ENCODE peak calls at places on chromosomes 4 and X, in six cellular contexts. Y is GM23248; R is CD8-positive, alpha-beta T cell; S is SJSA1; I is ascending aorta; C is breast epithelium. G is an unnamed sample. For H3K9me3, the result is how much of the 10 kb centered on the place peaks cover.

GRCh38 chr4:87204559-87204958 is 15.9 kb downstream of the KLHL8 start:
- DNase-seq in C (no peak), R (no peak), I (no peak), S (no peak), Y (no peak), G (no peak)

GRCh38 chr4:186643501-186644315 is 79.9 kb downstream of the FAT1 start:
- DNase-seq in R (no peak), Y (peak), S (no peak), I (no peak), C (no peak), G (no peak)

GRCh38 chr4:111960241-111960667 is 185.0 kb upstream of the FAM241A start:
- DNase-seq in I (no peak), S (no peak), C (no peak), Y (peak), R (no peak), G (no peak)

GRCh38 chr4:72842323-72842722 is 227.2 kb downstream of the COX18 start:
- DNase-seq in I (no peak), Y (peak), S (no peak), R (no peak), C (no peak), G (no peak)

GRCh38 chr4:5908836-5909235 is 15.9 kb upstream of the CRMP1 start:
- DNase-seq in I (no peak), Y (no peak), R (no peak), C (no peak), S (no peak), G (no peak)

GRCh38 chrX:50471390-50471789 is 765 bp upstream of the DGKK start:
- DNase-seq in C (no peak), I (no peak), R (no peak), S (no peak), Y (no peak), G (no peak)

GRCh38 chr4:6771229-6771671 is 11.3 kb upstream of the KIAA0232 start:
- DNase-seq in I (peak), S (no peak), Y (peak), R (no peak), C (peak), G (no peak)

GRCh38 chrX:31679861-31680260 is 608.0 kb upstream of the FTHL17 start:
- DNase-seq in I (no peak), C (no peak), S (no peak), Y (no peak), R (no peak), G (no peak)

GRCh38 chr4:86482851-86483490 is 111.1 kb upstream of the PTPN13 start:
- DNase-seq in C (no peak), S (no peak), I (no peak), Y (peak), R (no peak), G (no peak)

DNA sequence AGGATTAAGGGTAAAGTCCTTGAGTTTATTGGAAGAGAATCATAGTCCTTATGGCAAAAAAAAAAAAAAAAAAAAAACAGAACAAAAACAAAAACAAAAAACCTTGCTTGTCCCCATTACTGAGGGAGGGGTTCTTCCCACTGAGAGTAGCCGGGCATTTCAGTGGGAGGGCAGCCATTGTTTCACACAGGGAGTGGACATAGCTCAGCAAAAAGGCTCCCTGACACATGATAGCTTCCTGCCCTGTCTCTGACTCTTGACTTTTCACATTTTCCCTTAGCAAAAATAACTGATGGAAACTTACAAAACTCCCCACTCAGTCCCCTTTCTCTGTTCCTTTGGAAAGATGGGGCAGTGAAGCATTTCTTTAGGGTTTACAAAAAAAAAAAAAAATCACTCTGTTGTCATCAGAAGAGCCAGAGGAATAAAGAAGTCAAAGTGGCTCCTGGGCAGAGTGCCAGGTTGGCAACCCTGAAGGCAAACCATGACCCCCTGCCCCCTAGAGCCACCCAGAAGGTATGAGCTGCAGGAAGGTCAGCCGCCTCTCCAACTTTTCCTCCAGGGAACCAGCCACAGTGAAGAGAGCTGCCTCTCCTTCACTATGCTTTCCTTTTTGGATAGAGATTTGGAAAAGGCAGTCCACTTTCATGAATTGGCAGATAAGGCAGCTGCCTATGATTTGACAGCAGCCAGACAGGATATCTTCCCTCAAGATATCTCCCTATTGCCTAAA is 170.6 kb downstream of the KDR start:
- DNase-seq in Y (no peak), I (no peak), S (no peak), R (no peak), C (no peak), G (no peak)
- H3K9me3 ChIP-seq in Y (under half), I (under half), S (under half), R (under half), C (under half), G (under half)

DNA sequence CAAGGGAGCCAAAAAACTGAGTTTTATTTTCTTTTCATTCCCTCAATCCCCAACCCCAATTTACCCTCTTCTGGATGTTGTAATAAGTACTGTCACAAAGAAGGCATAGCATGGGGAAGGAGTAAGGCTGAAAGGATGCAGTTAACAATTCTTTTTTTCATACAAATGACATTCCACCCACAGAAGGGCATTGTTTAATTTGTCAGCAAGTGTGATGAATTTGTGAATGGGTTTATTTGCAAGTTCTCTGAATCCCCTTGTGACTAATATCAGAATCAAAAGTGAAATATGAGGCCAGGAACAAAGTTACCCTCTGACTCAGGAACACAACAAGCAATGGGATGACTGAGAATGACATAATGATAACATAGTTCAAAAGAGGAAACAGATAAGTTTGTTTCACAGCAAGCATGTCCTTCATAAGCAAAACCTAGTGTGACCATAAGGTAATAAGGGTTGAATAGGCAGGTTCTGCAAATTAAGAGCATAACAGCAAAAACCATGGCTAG is 2.1 kb downstream of the GEMIN8 start:
- DNase-seq in Y (peak), C (no peak), R (no peak), S (no peak), I (no peak), G (no peak)
- H3K4me3 ChIP-seq in Y (peak), C (no peak), R (no peak), S (no peak), I (no peak), G (no peak)

DNA sequence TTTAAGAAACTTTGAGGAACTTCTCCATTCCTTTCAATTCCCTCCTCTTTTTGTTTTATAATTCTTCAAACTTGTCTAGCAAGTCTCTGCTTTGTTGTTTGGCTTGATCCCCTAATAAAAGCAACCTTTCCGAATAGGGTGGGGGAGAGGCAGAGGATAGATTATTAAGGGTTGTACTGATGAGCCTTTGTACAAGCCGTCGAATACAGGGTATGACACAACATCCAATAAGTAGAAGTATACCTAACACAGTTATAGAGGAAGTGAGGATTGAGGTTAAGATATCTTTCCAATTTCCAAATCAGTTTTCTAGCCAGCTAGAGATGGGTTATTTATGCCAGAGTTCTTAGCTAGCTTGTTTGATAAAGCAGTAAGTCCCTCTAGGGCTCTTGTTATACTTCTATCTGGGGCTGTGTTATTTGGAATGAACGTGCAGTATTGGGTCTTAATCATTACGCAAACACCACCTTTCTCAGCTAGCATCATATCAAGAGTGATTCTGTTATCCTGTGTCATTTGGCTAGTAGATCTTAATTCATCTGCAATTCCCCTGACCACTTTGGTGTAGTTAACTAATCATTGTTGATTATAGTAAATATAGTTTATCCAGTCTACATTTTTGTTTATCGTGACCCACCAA is 18.5 kb downstream of the METAP1 start:
- DNase-seq in Y (no peak), R (no peak), C (no peak), S (no peak), I (no peak), G (no peak)
- H3K9me3 ChIP-seq in Y (under half), R (under half), C (under half), S (under half), I (under half), G (under half)

DNA sequence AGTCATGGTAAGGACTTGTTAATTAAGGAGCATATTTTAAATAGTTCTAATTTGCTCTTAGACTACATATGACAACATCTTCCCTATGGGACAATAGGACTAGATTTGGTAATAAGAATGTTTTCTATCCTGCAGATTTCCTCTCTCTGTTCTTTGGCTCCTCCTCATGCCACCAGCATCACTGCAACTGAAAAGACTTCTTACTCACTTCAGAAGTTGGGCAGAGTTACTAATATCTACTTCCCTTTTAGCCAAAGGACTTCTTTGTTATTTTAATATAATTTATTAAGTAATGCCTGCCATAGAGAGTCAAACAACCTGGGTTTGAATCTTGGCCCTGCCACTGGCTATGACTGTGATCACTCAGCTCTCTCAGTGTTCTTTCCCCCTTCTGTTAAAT is 16.4 kb downstream of the MMAA start:
- DNase-seq in I (no peak), Y (peak), C (no peak), R (no peak), S (no peak), G (no peak)
- H3K4me3 ChIP-seq in I (no peak), Y (no peak), C (no peak), R (no peak), S (no peak), G (no peak)

GRCh38 chrX:44935172-44935571 is 62.2 kb downstream of the KDM6A start:
- DNase-seq in S (no peak), I (no peak), C (no peak), R (no peak), Y (no peak), G (no peak)
- H3K9me3 ChIP-seq in S (under half), I (under half), C (under half), R (under half), Y (under half), G (under half)

GRCh38 chr4:38868055-38868965 is 704 bp downstream of the FAM114A1 start:
- DNase-seq in Y (peak), R (no peak), S (peak), C (peak), I (peak), G (no peak)

GRCh38 chr4:38871593-38871992 is 4.0 kb downstream of the FAM114A1 start:
- DNase-seq in I (no peak), S (no peak), R (no peak), C (no peak), Y (peak), G (no peak)

GRCh38 chr4:38867478-38868054 is at the start of gene FAM114A1:
- DNase-seq in Y (peak), R (no peak), I (peak), C (peak), S (peak), G (no peak)

GRCh38 chr4:38870098-38870850 is 2.7 kb downstream of the FAM114A1 start:
- DNase-seq in R (no peak), C (no peak), S (no peak), Y (peak), I (peak), G (no peak)

GRCh38 chr4:38869511-38869910 is 1.9 kb downstream of the FAM114A1 start:
- DNase-seq in C (no peak), I (no peak), R (no peak), S (no peak), Y (peak), G (no peak)
- H3K4me3 ChIP-seq in C (no peak), I (peak), R (no peak), S (no peak), Y (peak), G (no peak)

GRCh38 chr4:113637363-113637762 is 124.2 kb downstream of the CAMK2D start:
- DNase-seq in S (no peak), C (no peak), Y (peak), R (no peak), I (no peak), G (no peak)

GRCh38 chr4:113636877-113637276 is 124.7 kb downstream of the CAMK2D start:
- DNase-seq in S (peak), Y (peak), R (peak), C (no peak), I (no peak), G (peak)

GRCh38 chr4:113636438-113636818 is 125.1 kb downstream of the CAMK2D start:
- DNase-seq in S (no peak), C (no peak), R (peak), Y (no peak), I (no peak), G (no peak)

GRCh38 chr4:113639311-113639710 is 122.2 kb downstream of the CAMK2D start:
- DNase-seq in R (no peak), S (no peak), Y (no peak), I (no peak), C (no peak), G (no peak)

DNA sequence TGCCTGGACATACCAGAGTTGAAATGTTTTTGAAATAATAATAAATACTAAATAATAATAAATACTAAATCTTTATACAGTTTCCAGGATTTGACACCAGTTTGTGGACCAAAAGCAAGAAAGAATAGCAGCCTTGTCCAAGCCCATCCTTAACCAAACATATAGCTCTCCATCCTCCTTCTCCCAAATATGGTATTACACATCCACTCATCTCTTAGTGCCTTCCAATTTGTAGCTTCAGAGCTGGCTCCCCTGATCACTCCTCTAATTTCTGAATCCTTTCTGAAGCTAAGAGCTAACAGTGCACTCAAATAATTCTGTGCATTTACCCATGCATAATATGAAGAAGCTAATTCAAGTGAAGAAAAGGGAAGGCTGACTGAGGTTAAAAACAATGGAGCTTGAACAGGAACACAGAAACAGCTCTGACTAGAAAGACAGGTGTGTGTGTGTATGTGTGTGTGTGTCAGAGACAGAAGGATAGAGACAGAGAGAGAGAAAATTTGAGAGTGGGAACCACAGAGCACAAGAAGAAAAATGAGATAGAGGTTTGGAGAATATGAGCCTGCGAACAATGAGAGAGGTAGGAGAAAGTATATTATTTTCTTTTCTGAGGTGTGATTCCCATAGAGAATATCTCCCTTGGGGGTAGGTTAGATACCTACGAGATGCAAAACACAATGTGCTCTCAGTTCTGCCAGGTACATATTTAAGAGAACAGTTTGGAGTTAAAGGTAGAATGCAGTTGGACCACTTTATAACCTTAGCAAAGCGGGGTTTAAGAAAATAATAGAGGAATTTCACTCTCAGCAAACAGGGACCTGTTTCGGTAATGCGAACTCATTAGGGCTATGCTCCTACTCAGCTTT is 123.5 kb downstream of the CAMK2D start:
- DNase-seq in R (no peak), C (no peak), I (no peak), S (no peak), Y (no peak), G (no peak)
- H3K9me3 ChIP-seq in R (under half), C (under half), I (under half), S (under half), Y (under half), G (under half)

GRCh38 chr4:184745747-184746531 is 12.0 kb upstream of the CENPU start:
- DNase-seq in C (peak), S (peak), Y (peak), R (peak), I (peak), G (peak)

GRCh38 chr4:184744251-184744650 is 10.4 kb upstream of the CENPU start:
- DNase-seq in S (no peak), C (no peak), Y (no peak), I (peak), R (no peak), G (no peak)

GRCh38 chr4:184748251-184748652 is 14.4 kb upstream of the CENPU start:
- DNase-seq in I (peak), R (no peak), C (peak), S (no peak), Y (no peak), G (no peak)

GRCh38 chr4:184747034-184747830 is 13.3 kb upstream of the CENPU start:
- DNase-seq in I (no peak), R (no peak), Y (no peak), C (peak), S (no peak), G (no peak)

GRCh38 chr4:184746532-184746870 is 12.6 kb upstream of the CENPU start:
- DNase-seq in R (no peak), I (peak), C (peak), Y (peak), S (no peak), G (no peak)
- H3K4me3 ChIP-seq in R (no peak), I (peak), C (no peak), Y (peak), S (no peak), G (no peak)